ENCODE peak calls at places on chromosome 13, in seven cellular contexts. T is right lobe of liver, L is choroid plexus epithelial cell, G is fibroblast of pulmonary artery, S is kidney epithelial cell, H is right atrium auricular region, X is Peyer's patch. U is an unnamed sample.

GRCh38 chr13:23923031-23923430 is 25.7 kb upstream of the C1QTNF9B start:
- DNase-seq in T (no peak), L (no peak), G (no peak), S (no peak), H (no peak), X (no peak), U (no peak)

GRCh38 chr13:113148407-113148806 is 10.0 kb upstream of the PROZ start:
- DNase-seq in T (no peak), L (no peak), G (no peak), S (no peak), H (peak), X (no peak), U (no peak)

GRCh38 chr13:110323172-110323851 is 16.2 kb downstream of the COL4A2 start:
- DNase-seq in T (no peak), L (peak), G (no peak), S (peak), H (peak), X (no peak), U (no peak)

GRCh38 chr13:110644892-110645521 is 29.7 kb downstream of the NAXD start:
- DNase-seq in T (peak), L (peak), G (peak), S (peak), H (no peak), X (peak), U (peak)

GRCh38 chr13:41658057-41658642 is 200.8 kb downstream of the RGCC start:
- DNase-seq in T (no peak), L (peak), G (peak), S (no peak), H (no peak), X (no peak), U (peak)

GRCh38 chr13:112583592-112584277 is 4.2 kb downstream of the TUBGCP3 start:
- DNase-seq in T (no peak), L (no peak), G (no peak), S (no peak), H (no peak), X (peak), U (no peak)

GRCh38 chr13:79917628-79918027 is 423.3 kb downstream of the SPRY2 start:
- DNase-seq in T (no peak), L (no peak), G (no peak), S (no peak), H (no peak), X (no peak), U (no peak)

GRCh38 chr13:94020833-94021232 is 458.6 kb downstream of the DCT start:
- DNase-seq in T (no peak), L (peak), G (no peak), S (no peak), H (no peak), X (no peak), U (no peak)

GRCh38 chr13:95787356-95788099 is 110.6 kb downstream of the DNAJC3 start:
- DNase-seq in T (no peak), L (peak), G (no peak), S (no peak), H (no peak), X (no peak), U (no peak)

GRCh38 chr13:93966267-93966936 is 513.1 kb downstream of the DCT start:
- DNase-seq in T (no peak), L (no peak), G (no peak), S (no peak), H (no peak), X (no peak), U (no peak)

GRCh38 chr13:38685974-38686571 is 804 bp upstream of the FREM2 start:
- DNase-seq in T (peak), L (peak), G (peak), S (no peak), H (no peak), X (no peak), U (no peak)

GRCh38 chr13:39144941-39145533 is 106.8 kb downstream of the NHLRC3 start:
- DNase-seq in T (peak), L (peak), G (peak), S (peak), H (peak), X (peak), U (peak)

GRCh38 chr13:97318532-97318931 is 96.4 kb downstream of the MBNL2 start:
- DNase-seq in T (no peak), L (no peak), G (no peak), S (no peak), H (no peak), X (no peak), U (no peak)

GRCh38 chr13:47008318-47008717 is 111.5 kb upstream of the HTR2A start:
- DNase-seq in T (no peak), L (no peak), G (no peak), S (no peak), H (no peak), X (no peak), U (no peak)

DNA sequence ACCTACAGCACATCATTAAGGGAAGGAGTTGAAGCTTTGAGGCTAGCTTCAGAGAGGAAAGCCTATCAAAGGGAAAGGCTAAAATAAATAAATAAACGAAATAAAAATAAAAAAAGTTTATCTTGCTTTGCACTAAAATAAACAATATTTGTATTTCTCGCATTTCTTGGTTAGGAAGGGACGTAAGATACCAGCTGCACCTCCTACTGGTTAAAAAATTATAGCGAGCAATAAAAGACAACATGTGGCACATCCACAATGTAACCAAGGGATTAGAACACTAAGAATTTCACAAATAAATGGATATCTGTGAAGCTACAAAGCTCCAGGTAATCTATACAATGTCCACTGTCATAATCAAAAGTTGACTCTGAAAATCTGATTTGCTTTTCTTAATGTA is 194.5 kb downstream of the DACH1 start:
- DNase-seq in T (no peak), L (peak), G (peak), S (no peak), H (no peak), X (no peak), U (no peak)
- TF ChIP-seq CTCF in T (no peak), L (peak), G (peak), S (no peak), H (no peak), X (peak), U (peak)

GRCh38 chr13:50891206-50891605 is 18.4 kb upstream of the RNASEH2B start:
- DNase-seq in T (no peak), L (no peak), G (no peak), S (no peak), H (no peak), X (no peak), U (no peak)

GRCh38 chr13:50889317-50889716 is 20.3 kb upstream of the RNASEH2B start:
- DNase-seq in T (no peak), L (no peak), G (no peak), S (no peak), H (no peak), X (no peak), U (no peak)

GRCh38 chr13:50887153-50887552 is 22.4 kb upstream of the RNASEH2B start:
- DNase-seq in T (no peak), L (no peak), G (no peak), S (no peak), H (no peak), X (no peak), U (no peak)

GRCh38 chr13:50892162-50892944 is 17.2 kb upstream of the RNASEH2B start:
- DNase-seq in T (no peak), L (no peak), G (no peak), S (no peak), H (no peak), X (peak), U (no peak)

DNA sequence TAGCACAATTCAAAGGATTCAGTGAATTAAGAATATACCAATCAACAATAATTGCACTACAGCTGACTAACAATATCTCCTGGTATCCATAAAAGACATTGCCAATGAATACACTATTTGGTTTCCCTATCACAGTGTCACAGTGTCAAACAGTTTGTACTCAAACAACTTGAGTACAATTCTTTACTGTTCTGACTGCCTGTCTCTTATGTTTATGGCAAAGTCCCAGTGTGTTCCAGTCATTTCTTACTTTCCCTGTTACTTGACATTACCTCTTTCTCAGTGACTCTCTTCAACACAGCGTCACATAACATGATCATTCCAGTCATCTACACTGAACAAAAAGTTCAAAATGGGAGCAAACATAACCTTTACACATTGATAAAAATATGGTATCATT is 21.2 kb upstream of the RNASEH2B start:
- DNase-seq in T (no peak), L (no peak), G (no peak), S (no peak), H (no peak), X (no peak), U (no peak)
- TF ChIP-seq CTCF in T (no peak), L (no peak), G (no peak), S (no peak), H (no peak), X (no peak), U (no peak)

DNA sequence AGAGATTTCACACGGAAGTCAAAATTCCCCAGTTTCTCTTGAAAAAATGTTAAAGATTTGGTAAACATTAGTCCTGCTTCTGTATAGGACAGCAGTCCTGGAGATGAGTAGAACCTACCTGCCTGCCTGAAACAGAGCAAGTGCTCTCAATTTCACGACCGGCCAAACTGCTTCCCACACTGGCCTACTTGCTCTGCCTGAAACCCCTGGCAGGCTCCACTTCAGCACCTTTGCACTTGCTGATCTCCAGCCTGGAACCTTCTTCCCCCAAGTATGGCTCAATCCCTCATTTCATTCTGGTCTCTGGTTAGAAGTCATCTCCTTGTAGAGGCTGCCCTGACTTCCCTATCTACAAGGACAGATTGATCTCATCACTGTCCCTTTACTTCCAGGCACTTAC is 271.4 kb downstream of the DLEU7 start:
- DNase-seq in T (no peak), L (no peak), G (no peak), S (no peak), H (no peak), X (no peak), U (no peak)
- TF ChIP-seq CTCF in T (no peak), L (no peak), G (no peak), S (no peak), H (no peak), X (no peak), U (no peak)

DNA sequence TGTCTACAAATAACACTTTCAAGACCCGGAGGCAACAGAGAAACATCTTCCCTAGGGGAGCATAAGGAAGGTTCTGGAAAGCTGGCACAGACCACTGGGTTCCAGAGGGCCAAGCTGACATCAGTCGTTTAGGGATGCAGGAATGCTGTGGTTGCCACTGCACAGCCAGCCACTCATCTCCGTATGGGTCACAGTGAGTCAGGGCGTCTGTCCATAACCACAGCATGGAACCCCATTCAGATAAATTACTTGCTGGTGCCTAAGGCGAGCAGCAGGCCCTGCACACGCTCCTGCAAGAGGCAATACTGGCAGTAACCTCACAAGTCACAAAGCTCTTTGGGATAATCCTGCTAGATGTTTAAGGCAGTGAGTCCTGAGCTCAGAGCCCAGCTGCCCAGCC is 140.9 kb upstream of the UBL3 start:
- DNase-seq in T (no peak), L (peak), G (peak), S (peak), H (no peak), X (no peak), U (peak)
- TF ChIP-seq CTCF in T (no peak), L (no peak), G (no peak), S (no peak), H (no peak), X (no peak), U (no peak)

GRCh38 chr13:21216332-21216731 is 39.9 kb downstream of the MRPL57 start:
- DNase-seq in T (no peak), L (no peak), G (no peak), S (no peak), H (no peak), X (no peak), U (no peak)
- TF ChIP-seq CTCF in T (no peak), L (no peak), G (no peak), S (no peak), H (no peak), X (no peak), U (no peak)